ENCODE peak calls at places on chromosomes 16 and 17, in four cellular contexts. One of them, this sample, is unnamed.

GRCh38 chr17:16456770-16457316 is 35.1 kb downstream of the LRRC75A start:
- DNase-seq in heart right ventricle: no peak
- DNase-seq in colonic mucosa: no peak
- DNase-seq in hepatocyte: no peak
- DNase-seq in this sample: no peak

GRCh38 chr16:19705131-19705501 is 12.9 kb downstream of the KNOP1 start:
- DNase-seq in heart right ventricle: no peak
- DNase-seq in colonic mucosa: no peak
- DNase-seq in hepatocyte: no peak
- DNase-seq in this sample: no peak

GRCh38 chr17:17789828-17790672 is 46.7 kb downstream of the SREBF1 start:
- DNase-seq in heart right ventricle: no peak
- DNase-seq in colonic mucosa: no peak
- DNase-seq in hepatocyte: no peak
- DNase-seq in this sample: no peak

GRCh38 chr16:84195201-84196093 is 4.5 kb downstream of the ADAD2 start:
- DNase-seq in heart right ventricle: no peak
- DNase-seq in colonic mucosa: no peak
- DNase-seq in hepatocyte: peak
- DNase-seq in this sample: no peak

GRCh38 chr17:45413498-45413923 is 19.2 kb downstream of the ARHGAP27 start:
- DNase-seq in heart right ventricle: peak
- DNase-seq in colonic mucosa: peak
- DNase-seq in hepatocyte: peak
- DNase-seq in this sample: no peak

GRCh38 chr17:35315283-35315682 is 58.1 kb downstream of the SLFN11 start:
- DNase-seq in heart right ventricle: peak
- DNase-seq in colonic mucosa: no peak
- DNase-seq in hepatocyte: no peak
- DNase-seq in this sample: peak

GRCh38 chr17:37212184-37212583 is 163.6 kb upstream of the C17orf78 start:
- DNase-seq in heart right ventricle: no peak
- DNase-seq in colonic mucosa: no peak
- DNase-seq in hepatocyte: no peak
- DNase-seq in this sample: no peak

GRCh38 chr17:44272321-44272951 is 4.5 kb upstream of the SLC4A1 start:
- DNase-seq in heart right ventricle: no peak
- DNase-seq in colonic mucosa: no peak
- DNase-seq in hepatocyte: no peak
- DNase-seq in this sample: no peak

GRCh38 chr17:27473748-27474609 is 17.7 kb downstream of the KSR1 start:
- DNase-seq in heart right ventricle: peak
- DNase-seq in colonic mucosa: no peak
- DNase-seq in hepatocyte: peak
- DNase-seq in this sample: no peak

GRCh38 chr17:10192963-10193362 is 5.4 kb downstream of the GAS7 start:
- DNase-seq in heart right ventricle: no peak
- DNase-seq in colonic mucosa: no peak
- DNase-seq in hepatocyte: no peak
- DNase-seq in this sample: peak

GRCh38 chr16:12811441-12812198 is 7.9 kb upstream of the CPPED1 start:
- DNase-seq in heart right ventricle: no peak
- DNase-seq in colonic mucosa: no peak
- DNase-seq in hepatocyte: no peak
- DNase-seq in this sample: no peak

GRCh38 chr16:79843631-79844043 is 243.1 kb upstream of the MAF start:
- DNase-seq in heart right ventricle: no peak
- DNase-seq in colonic mucosa: no peak
- DNase-seq in hepatocyte: no peak
- DNase-seq in this sample: no peak

DNA sequence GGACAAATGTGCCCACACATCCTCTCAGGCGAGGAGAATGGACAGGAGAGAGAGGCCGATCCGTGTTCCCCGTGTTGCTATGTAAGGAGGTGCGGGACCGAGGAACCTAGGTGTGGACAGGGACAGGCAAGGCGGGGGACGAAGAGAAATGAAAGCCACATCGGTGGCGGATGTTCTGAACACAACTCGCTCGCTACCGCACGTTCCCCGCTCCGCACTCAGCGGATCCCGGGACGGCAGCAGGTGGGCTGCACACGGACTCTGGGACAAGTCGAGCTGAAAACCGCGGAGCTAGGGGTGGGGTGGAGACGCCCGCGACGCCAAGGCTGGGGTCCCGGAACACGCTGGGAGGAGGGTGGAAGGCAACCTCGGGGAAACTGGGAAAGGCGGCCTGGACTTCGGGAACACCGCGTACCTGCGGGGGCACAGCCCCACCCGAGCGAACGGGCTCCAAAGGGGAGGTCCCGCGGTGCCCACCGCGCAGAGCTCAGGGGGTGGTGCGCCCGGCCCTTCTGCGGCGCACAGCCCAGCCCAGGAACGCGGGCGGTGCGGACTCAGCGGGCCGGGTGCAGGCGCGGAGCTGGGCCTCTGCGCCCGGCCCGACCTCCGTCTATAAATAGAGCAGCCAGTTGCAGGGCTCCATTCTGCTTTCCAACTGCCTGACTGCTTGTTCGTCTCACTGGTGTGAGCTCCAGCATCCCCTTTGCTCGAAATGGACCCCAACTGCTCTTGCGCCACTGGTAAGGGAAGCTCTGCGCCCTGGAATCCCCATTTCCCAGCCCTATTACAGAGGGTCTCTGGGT is at the start of gene MT1E:
- DNase-seq in heart right ventricle: peak
- DNase-seq in colonic mucosa: peak
- DNase-seq in hepatocyte: peak
- DNase-seq in this sample: no peak
- H3K4me3 ChIP-seq in heart right ventricle: peak
- H3K4me3 ChIP-seq in colonic mucosa: peak
- H3K4me3 ChIP-seq in hepatocyte: peak
- H3K4me3 ChIP-seq in this sample: peak

GRCh38 chr17:81128774-81129173 is 36.5 kb upstream of the PVALEF start:
- DNase-seq in heart right ventricle: no peak
- DNase-seq in colonic mucosa: no peak
- DNase-seq in hepatocyte: no peak
- DNase-seq in this sample: no peak
- TF ChIP-seq CTCF in heart right ventricle: no peak
- TF ChIP-seq CTCF in colonic mucosa: no peak
- TF ChIP-seq CTCF in hepatocyte: no peak
- TF ChIP-seq CTCF in this sample: no peak

DNA sequence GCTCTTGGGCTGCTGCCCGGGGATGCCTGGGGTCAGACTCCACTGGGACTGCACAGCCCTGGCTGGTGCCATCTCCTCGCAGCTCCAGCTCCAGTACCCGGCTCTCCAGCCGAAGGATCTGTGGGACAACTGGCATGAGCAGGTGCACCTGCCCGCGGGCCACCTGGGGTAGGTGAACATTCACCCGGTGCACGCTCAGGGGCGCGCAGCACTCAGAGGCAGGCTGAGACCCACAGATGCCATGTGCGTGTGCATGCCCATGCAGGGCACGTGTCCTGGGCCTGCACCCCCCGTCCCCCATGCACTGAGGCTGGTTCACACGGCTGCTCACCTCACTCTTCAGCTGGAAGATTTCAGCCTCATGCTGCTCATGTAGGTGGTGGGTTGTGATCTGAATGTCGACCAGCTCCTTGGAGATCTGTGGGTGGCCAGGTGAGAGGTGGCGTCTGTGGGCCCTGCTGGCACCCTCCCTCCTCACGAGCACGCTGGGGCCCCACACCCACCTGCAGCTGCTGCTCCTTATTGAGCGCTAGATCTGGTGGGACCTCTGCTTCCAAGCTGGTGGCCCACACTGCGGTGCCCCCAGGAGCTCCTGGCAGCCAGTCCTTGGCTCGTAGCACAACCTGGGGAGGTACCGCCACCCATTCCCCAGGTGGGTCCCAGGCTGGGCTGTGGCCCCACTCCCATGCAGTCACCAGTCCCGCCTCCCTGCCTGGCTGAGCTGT is 618 bp downstream of the CCDC78 start:
- DNase-seq in heart right ventricle: no peak
- DNase-seq in colonic mucosa: no peak
- DNase-seq in hepatocyte: no peak
- DNase-seq in this sample: no peak
- H3K4me3 ChIP-seq in heart right ventricle: no peak
- H3K4me3 ChIP-seq in colonic mucosa: no peak
- H3K4me3 ChIP-seq in hepatocyte: no peak
- H3K4me3 ChIP-seq in this sample: no peak

GRCh38 chr17:34275881-34276280 is 5.9 kb downstream of the CCL7 start:
- DNase-seq in heart right ventricle: no peak
- DNase-seq in colonic mucosa: no peak
- DNase-seq in hepatocyte: peak
- DNase-seq in this sample: no peak
- TF ChIP-seq CTCF in heart right ventricle: no peak
- TF ChIP-seq CTCF in colonic mucosa: no peak
- TF ChIP-seq CTCF in hepatocyte: no peak
- TF ChIP-seq CTCF in this sample: no peak

DNA sequence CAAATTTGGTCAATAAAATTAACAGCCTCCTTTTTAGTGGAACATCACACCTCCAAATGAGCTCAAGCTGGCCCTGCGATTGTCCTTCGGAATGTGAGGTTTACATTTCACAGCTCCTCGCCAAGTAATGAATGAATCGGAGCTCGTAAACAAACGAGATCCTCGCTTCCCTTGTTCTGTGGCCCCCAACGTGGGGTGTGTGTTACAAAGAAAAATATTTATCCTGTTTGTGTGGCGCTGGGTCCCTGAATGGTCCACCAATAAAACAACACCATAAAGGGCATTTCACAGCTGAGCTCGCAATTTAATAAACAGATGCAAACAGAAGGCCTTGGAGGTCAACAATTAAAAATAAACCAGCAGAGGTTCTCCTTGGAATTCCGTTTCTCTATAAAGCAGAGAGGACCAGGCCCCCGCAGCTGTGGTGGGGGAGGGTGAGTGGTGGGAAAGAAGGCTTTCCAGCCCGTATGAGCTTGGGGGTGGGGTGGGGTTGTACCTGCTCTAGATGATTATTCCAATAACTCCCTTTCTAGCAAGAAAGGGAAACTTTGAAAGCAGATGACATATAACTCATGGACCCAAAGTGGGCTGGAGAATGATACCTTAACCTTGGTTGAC is 393.9 kb upstream of the SALL1 start:
- DNase-seq in heart right ventricle: no peak
- DNase-seq in colonic mucosa: no peak
- DNase-seq in hepatocyte: no peak
- DNase-seq in this sample: no peak
- H3K4me3 ChIP-seq in heart right ventricle: no peak
- H3K4me3 ChIP-seq in colonic mucosa: no peak
- H3K4me3 ChIP-seq in hepatocyte: no peak
- H3K4me3 ChIP-seq in this sample: no peak

This sample was measured in retinal pigment epithelial cell.